ENCODE peak calls at places on chromosomes 2 and 18, in nine cellular contexts. V is RWPE1, O is AG04449, T is choroid plexus epithelial cell, R is fibroblast of mammary gland, A is mammary epithelial cell, S is AG09309, I is upper lobe of right lung, Z is heart right ventricle. X is an unnamed sample.

GRCh38 chr2:135066710-135067109 is 14.6 kb downstream of the RAB3GAP1 start:
- DNase-seq in V (no peak), O (no peak), T (peak), R (peak), A (peak), S (no peak), I (no peak), Z (no peak), X (no peak)

GRCh38 chr2:78546843-78547242 is 478.7 kb upstream of the REG3G start:
- DNase-seq in V (no peak), O (no peak), T (no peak), R (no peak), A (no peak), S (no peak), I (no peak), Z (no peak), X (no peak)

GRCh38 chr18:79577451-79578395 is 101.9 kb upstream of the CTDP1 start:
- DNase-seq in V (no peak), O (no peak), T (peak), R (no peak), A (no peak), S (no peak), I (peak), Z (no peak), X (no peak)

GRCh38 chr2:129801575-129801974 is 177.9 kb upstream of the RAB6C start:
- DNase-seq in V (peak), O (no peak), T (no peak), R (peak), A (peak), S (no peak), I (no peak), Z (no peak), X (no peak)

GRCh38 chr2:189178007-189178406 is 1.6 kb downstream of the COL5A2 start:
- DNase-seq in V (peak), O (no peak), T (peak), R (peak), A (peak), S (no peak), I (no peak), Z (no peak), X (no peak)

GRCh38 chr18:58953627-58954026 is 89.0 kb downstream of the ZNF532 start:
- DNase-seq in V (no peak), O (no peak), T (no peak), R (no peak), A (no peak), S (no peak), I (no peak), Z (peak), X (no peak)

GRCh38 chr2:100767224-100767653 is 52.7 kb upstream of the NPAS2 start:
- DNase-seq in V (peak), O (no peak), T (no peak), R (peak), A (peak), S (peak), I (no peak), Z (no peak), X (no peak)

GRCh38 chr2:95041824-95042442 is 16.4 kb downstream of the MAL start:
- DNase-seq in V (no peak), O (no peak), T (no peak), R (no peak), A (no peak), S (no peak), I (no peak), Z (no peak), X (no peak)

GRCh38 chr2:85324639-85325465 is 2.9 kb downstream of the TGOLN2 start:
- DNase-seq in V (no peak), O (no peak), T (peak), R (peak), A (peak), S (no peak), I (no peak), Z (no peak), X (no peak)

GRCh38 chr2:221125691-221126090 is 446.4 kb downstream of the EPHA4 start:
- DNase-seq in V (peak), O (no peak), T (no peak), R (no peak), A (peak), S (no peak), I (no peak), Z (no peak), X (no peak)

GRCh38 chr2:225398372-225398771 is 1.1 kb upstream of the NYAP2 start:
- DNase-seq in V (no peak), O (no peak), T (no peak), R (no peak), A (no peak), S (no peak), I (no peak), Z (no peak), X (no peak)

GRCh38 chr2:119231975-119232665 is 8.5 kb downstream of the STEAP3 start:
- DNase-seq in V (peak), O (no peak), T (peak), R (peak), A (peak), S (no peak), I (no peak), Z (no peak), X (no peak)

GRCh38 chr2:111715987-111716900 is 167.7 kb downstream of the ANAPC1 start:
- DNase-seq in V (no peak), O (no peak), T (no peak), R (no peak), A (no peak), S (no peak), I (no peak), Z (peak), X (no peak)

GRCh38 chr2:15941970-15942710 is 1.8 kb downstream of the MYCN start:
- DNase-seq in V (no peak), O (no peak), T (no peak), R (no peak), A (peak), S (no peak), I (no peak), Z (peak), X (no peak)

GRCh38 chr2:136116813-136117390 is 1.0 kb downstream of the CXCR4 start:
- DNase-seq in V (no peak), O (no peak), T (no peak), R (no peak), A (peak), S (no peak), I (peak), Z (peak), X (no peak)

GRCh38 chr2:151619337-151619989 is 114.8 kb downstream of the NEB start:
- DNase-seq in V (no peak), O (no peak), T (peak), R (peak), A (no peak), S (no peak), I (no peak), Z (no peak), X (no peak)

GRCh38 chr2:211846714-211847113 is 691.9 kb downstream of the ERBB4 start:
- DNase-seq in V (no peak), O (no peak), T (no peak), R (no peak), A (no peak), S (no peak), I (no peak), Z (no peak), X (no peak)

GRCh38 chr2:163709270-163709669 is 26.5 kb downstream of the FIGN start:
- DNase-seq in V (no peak), O (no peak), T (no peak), R (no peak), A (no peak), S (no peak), I (no peak), Z (no peak), X (no peak)

GRCh38 chr2:96271995-96272394 is 6.0 kb downstream of the CIAO1 start:
- DNase-seq in V (no peak), O (no peak), T (no peak), R (no peak), A (no peak), S (no peak), I (no peak), Z (no peak), X (no peak)

GRCh38 chr18:68874361-68874760 is 76.5 kb downstream of the CCDC102B start:
- DNase-seq in V (no peak), O (no peak), T (peak), R (peak), A (no peak), S (peak), I (no peak), Z (no peak), X (no peak)

GRCh38 chr2:98771771-98772521 is 41.0 kb upstream of the MGAT4A start:
- DNase-seq in V (no peak), O (no peak), T (peak), R (peak), A (no peak), S (peak), I (no peak), Z (no peak), X (no peak)

GRCh38 chr2:54595999-54596903 is 127.2 kb upstream of the EML6 start:
- DNase-seq in V (no peak), O (no peak), T (no peak), R (no peak), A (no peak), S (no peak), I (no peak), Z (peak), X (no peak)

GRCh38 chr2:207759890-207760289 is 9.8 kb downstream of the FZD5 start:
- DNase-seq in V (no peak), O (no peak), T (no peak), R (no peak), A (no peak), S (no peak), I (no peak), Z (no peak), X (no peak)

DNA sequence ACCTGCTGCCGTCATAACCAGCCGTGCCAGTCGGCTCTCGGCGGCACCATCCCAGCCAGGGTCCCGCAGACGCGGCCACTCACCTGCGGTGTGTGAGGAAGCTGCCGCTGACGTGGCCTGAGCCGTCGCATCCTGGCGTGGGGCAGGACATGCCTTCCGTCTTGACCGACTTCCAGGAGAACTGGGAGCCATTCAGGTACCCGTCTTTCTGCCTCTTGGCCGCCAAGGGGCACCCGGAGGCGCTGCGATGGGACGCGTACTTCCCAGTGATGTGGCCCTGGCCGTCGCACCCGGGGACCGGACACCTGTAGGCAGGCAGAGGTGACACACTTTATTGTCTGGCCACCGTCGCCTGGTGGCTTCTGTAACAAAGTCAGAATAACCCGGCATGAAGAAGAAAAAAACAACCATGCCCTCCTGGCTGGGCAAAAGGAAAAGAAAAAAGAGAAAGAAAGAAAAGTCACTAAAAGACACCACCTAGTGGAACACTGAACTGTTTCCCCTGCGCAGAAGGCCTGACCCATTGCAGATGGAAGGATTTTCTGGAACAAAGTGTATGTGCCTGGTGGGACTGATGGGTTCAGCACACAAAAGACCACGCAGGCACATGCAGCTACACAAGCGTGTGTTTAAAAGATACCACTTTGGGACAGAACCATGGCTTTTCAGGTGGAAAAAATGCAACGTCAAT is 94.9 kb upstream of the PXDN start:
- DNase-seq in V (no peak), O (no peak), T (no peak), R (no peak), A (no peak), S (no peak), I (peak), Z (no peak), X (no peak)
- TF ChIP-seq CTCF in V (no peak), O (peak), T (peak), R (no peak), A (no peak), S (peak), I (no peak), Z (no peak), X (no peak)

GRCh38 chr2:30615926-30616325 is 168.9 kb downstream of the LCLAT1 start:
- DNase-seq in V (no peak), O (no peak), T (no peak), R (no peak), A (no peak), S (no peak), I (no peak), Z (no peak), X (no peak)
- TF ChIP-seq CTCF in V (no peak), O (no peak), T (no peak), R (no peak), A (no peak), S (no peak), I (no peak), Z (no peak), X (no peak)

GRCh38 chr2:106685180-106685897 is 198.2 kb downstream of the CD8B2 start:
- DNase-seq in V (no peak), O (no peak), T (no peak), R (no peak), A (no peak), S (no peak), I (no peak), Z (no peak), X (no peak)
- TF ChIP-seq CTCF in V (no peak), O (no peak), T (no peak), R (no peak), A (no peak), S (no peak), I (no peak), Z (no peak), X (no peak)

GRCh38 chr2:161116463-161116960 is 43.7 kb upstream of the TANK start:
- DNase-seq in V (no peak), O (no peak), T (no peak), R (no peak), A (no peak), S (no peak), I (no peak), Z (no peak), X (no peak)

GRCh38 chr2:161113693-161114417 is 46.4 kb upstream of the TANK start:
- DNase-seq in V (no peak), O (no peak), T (no peak), R (no peak), A (no peak), S (no peak), I (no peak), Z (no peak), X (no peak)

GRCh38 chr2:161117506-161117905 is 42.7 kb upstream of the TANK start:
- DNase-seq in V (no peak), O (no peak), T (no peak), R (no peak), A (no peak), S (no peak), I (no peak), Z (no peak), X (no peak)

GRCh38 chr2:161115205-161115604 is 45.0 kb upstream of the TANK start:
- DNase-seq in V (no peak), O (no peak), T (no peak), R (no peak), A (no peak), S (no peak), I (no peak), Z (no peak), X (no peak)

DNA sequence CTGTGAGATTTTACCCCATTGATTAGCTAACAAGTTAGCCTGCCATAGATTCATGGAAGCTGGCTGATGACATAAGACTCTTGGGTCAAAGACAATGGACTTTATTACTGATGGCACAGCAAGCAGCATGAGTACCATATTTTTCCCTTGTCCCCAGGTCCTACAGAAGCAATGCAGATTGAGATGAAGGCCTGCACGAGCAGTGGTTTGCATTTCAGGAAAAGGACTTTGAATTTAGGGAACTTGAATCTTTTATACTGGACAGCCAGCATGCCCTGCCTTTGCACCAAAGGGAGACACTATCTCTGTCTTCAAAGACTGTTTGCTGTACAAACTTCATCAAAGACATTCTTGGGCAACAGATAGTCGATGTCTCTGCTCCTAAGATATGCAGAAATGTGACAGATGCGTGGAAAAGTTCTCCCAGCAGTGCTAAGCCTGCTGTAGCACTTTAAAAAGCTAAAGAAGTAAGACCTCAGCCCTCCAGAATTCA is 44.6 kb upstream of the TANK start:
- DNase-seq in V (no peak), O (no peak), T (peak), R (no peak), A (no peak), S (no peak), I (no peak), Z (no peak), X (no peak)
- TF ChIP-seq CTCF in V (no peak), O (no peak), T (no peak), R (no peak), A (no peak), S (no peak), I (no peak), Z (no peak), X (no peak)

DNA sequence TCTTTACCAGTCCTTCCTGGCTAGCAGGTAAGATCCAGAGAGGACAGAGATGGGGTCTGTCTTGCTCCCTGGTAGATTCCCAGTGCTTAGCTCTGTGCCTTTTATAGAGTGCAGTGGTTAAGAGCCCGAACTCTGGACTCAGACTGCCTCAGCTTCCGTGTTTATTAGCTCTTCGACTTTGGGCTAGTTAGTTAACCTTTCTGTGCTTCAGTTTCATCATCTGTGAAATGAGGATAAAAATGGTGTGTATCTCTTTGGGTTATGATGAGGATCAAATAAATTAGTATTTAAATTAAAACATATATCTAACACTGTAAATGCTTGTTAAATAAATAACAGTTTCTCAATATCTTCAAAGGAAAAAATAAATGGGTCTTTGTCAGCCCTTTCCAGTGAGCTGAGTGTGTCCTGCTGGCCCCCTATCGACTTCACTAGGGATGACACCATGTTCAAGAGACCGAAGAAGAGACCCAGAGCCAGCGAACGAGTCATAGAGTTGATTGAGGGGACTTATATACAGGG is 38.2 kb downstream of the CERS6 start:
- DNase-seq in V (no peak), O (no peak), T (peak), R (peak), A (no peak), S (no peak), I (no peak), Z (no peak), X (no peak)
- TF ChIP-seq CTCF in V (no peak), O (no peak), T (peak), R (peak), A (peak), S (no peak), I (no peak), Z (peak), X (peak)

GRCh38 chr2:169690958-169691357 is 3.2 kb downstream of the CFAP210 start:
- DNase-seq in V (no peak), O (no peak), T (no peak), R (no peak), A (no peak), S (no peak), I (no peak), Z (no peak), X (no peak)

GRCh38 chr2:169694894-169695260 is 608 bp downstream of the PHOSPHO2 start:
- DNase-seq in V (no peak), O (no peak), T (no peak), R (no peak), A (no peak), S (no peak), I (no peak), Z (no peak), X (no peak)

GRCh38 chr2:169696381-169696780 is 2.1 kb downstream of the PHOSPHO2 start:
- DNase-seq in V (no peak), O (no peak), T (no peak), R (no peak), A (no peak), S (no peak), I (no peak), Z (no peak), X (no peak)

GRCh38 chr2:169694113-169694893 is at the start of the genes CFAP210 and PHOSPHO2:
- DNase-seq in V (peak), O (peak), T (peak), R (peak), A (peak), S (peak), I (peak), Z (peak), X (peak)

GRCh38 chr2:169693344-169693743 is 861 bp downstream of the CFAP210 start:
- DNase-seq in V (no peak), O (no peak), T (no peak), R (peak), A (no peak), S (no peak), I (no peak), Z (no peak), X (no peak)
- TF ChIP-seq CTCF in V (no peak), O (peak), T (peak), R (peak), A (no peak), S (no peak), I (peak), Z (no peak), X (peak)

DNA sequence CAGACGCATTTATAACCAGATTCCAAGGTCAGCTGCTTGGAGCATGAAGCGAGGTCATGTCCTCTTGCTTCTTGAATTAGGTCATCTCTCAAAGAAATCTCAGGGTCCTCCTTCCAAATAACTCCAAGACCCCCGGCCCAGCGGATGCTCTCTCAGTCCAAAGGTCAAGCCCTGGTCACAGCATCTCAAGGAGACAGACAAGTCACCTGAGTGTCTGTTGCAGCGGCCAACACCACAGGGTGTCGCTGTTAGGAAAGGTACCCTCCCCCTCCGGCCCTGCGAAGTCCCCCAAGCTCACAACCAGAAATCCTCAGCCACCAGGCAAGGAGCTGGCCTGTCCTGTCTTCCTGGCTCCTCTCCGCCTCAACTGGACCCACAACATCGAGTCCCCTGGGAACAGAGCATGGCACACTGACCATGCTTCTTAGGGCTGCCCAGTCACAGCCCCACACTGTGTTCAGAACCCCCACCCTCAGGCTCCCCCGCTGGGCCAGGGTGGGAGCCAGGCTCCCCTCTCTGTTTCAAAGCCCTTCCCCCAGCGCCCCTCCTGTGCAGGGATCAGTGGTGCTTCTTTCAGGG is 68.0 kb upstream of the ASAP2 start:
- DNase-seq in V (no peak), O (no peak), T (no peak), R (no peak), A (no peak), S (no peak), I (no peak), Z (no peak), X (no peak)
- TF ChIP-seq CTCF in V (no peak), O (peak), T (no peak), R (peak), A (no peak), S (peak), I (no peak), Z (no peak), X (no peak)

DNA sequence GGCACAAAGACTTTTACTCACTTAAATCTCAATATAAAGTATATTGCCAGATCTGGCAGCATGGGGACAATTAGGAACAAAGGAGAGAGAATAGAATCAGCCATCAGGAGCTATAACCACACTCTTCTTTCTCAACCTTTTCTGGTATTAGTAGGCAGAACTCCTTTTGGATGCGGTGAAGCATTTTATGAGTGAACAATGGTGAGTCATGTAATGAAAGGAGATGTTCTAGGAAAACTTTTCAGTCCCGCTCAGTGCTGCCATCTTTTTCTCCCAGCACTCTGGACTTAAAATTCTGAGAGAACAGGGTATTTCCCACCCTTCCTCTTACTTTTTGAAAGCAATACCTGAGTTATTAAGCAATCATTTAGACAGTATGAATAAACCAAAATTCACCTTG is 32.2 kb downstream of the PLEKHA3 start:
- DNase-seq in V (peak), O (no peak), T (peak), R (peak), A (peak), S (peak), I (no peak), Z (no peak), X (no peak)
- TF ChIP-seq CTCF in V (no peak), O (no peak), T (no peak), R (no peak), A (no peak), S (no peak), I (no peak), Z (no peak), X (no peak)

GRCh38 chr2:231297108-231297908 is 98.2 kb upstream of the B3GNT7 start:
- DNase-seq in V (peak), O (no peak), T (peak), R (peak), A (peak), S (no peak), I (peak), Z (peak), X (peak)
- TF ChIP-seq CTCF in V (peak), O (peak), T (peak), R (peak), A (peak), S (peak), I (peak), Z (peak), X (peak)